ENCODE peak calls at places on chromosomes 11 and 22, in seven cellular contexts. K, Q, B, P, E, R and O are unnamed samples.

GRCh38 chr22:17085277-17086091 is 684 bp downstream of the IL17RA start:
- DNase-seq in K (no peak), Q (no peak), B (no peak), P (no peak), E (no peak), R (no peak), O (no peak)

GRCh38 chr22:19061471-19062138 is 60.6 kb downstream of the DGCR2 start:
- DNase-seq in K (no peak), Q (no peak), B (no peak), P (no peak), E (no peak), R (no peak), O (no peak)

GRCh38 chr11:126334665-126335462 is 20.6 kb upstream of the ST3GAL4 start:
- DNase-seq in K (no peak), Q (no peak), B (no peak), P (no peak), E (no peak), R (no peak), O (no peak)

GRCh38 chr11:24932110-24933000 is 435.5 kb downstream of the LUZP2 start:
- DNase-seq in K (no peak), Q (no peak), B (no peak), P (no peak), E (no peak), R (no peak), O (no peak)

GRCh38 chr22:40238425-40239344 is 61.0 kb downstream of the TNRC6B start:
- DNase-seq in K (no peak), Q (no peak), B (no peak), P (no peak), E (no peak), R (no peak), O (no peak)

GRCh38 chr11:1178906-1179305 is 21.2 kb downstream of the MUC5AC start:
- DNase-seq in K (no peak), Q (no peak), B (no peak), P (no peak), E (no peak), R (no peak), O (no peak)

GRCh38 chr22:12697441-12697840 is 2830.6 kb upstream of the OR11H1 start:
- DNase-seq in K (no peak), Q (no peak), B (no peak), P (no peak), E (no peak), R (no peak), O (no peak)

GRCh38 chr11:43582024-43582836 is 98.3 kb upstream of the HSD17B12 start:
- DNase-seq in K (no peak), Q (peak), B (no peak), P (no peak), E (no peak), R (no peak), O (no peak)

GRCh38 chr11:48169706-48170105 is 46.9 kb upstream of the OR4B1 start:
- DNase-seq in K (no peak), Q (no peak), B (no peak), P (no peak), E (no peak), R (no peak), O (no peak)

GRCh38 chr11:118128310-118128709 is 24.3 kb downstream of the SCN4B start:
- DNase-seq in K (no peak), Q (no peak), B (no peak), P (no peak), E (no peak), R (no peak), O (no peak)

GRCh38 chr22:20991252-20992055 is 9.4 kb downstream of the LZTR1 start:
- DNase-seq in K (no peak), Q (no peak), B (no peak), P (no peak), E (no peak), R (no peak), O (no peak)

GRCh38 chr11:129598378-129598777 is 217.3 kb upstream of the TMEM45B start:
- DNase-seq in K (no peak), Q (no peak), B (no peak), P (no peak), E (no peak), R (no peak), O (no peak)

GRCh38 chr11:2792376-2793250 is 92.8 kb upstream of the KCNQ1OT1 start:
- DNase-seq in K (no peak), Q (no peak), B (no peak), P (no peak), E (no peak), R (no peak), O (no peak)

GRCh38 chr11:41950470-41951143 is 491.2 kb upstream of the LRRC4C start:
- DNase-seq in K (no peak), Q (no peak), B (no peak), P (no peak), E (no peak), R (no peak), O (no peak)

GRCh38 chr22:35390933-35391332 is 9.0 kb upstream of the MCM5 start:
- DNase-seq in K (no peak), Q (no peak), B (no peak), P (no peak), E (no peak), R (no peak), O (no peak)

GRCh38 chr11:121414141-121414918 is 37.8 kb upstream of the SORL1 start:
- DNase-seq in K (no peak), Q (no peak), B (no peak), P (no peak), E (no peak), R (no peak), O (no peak)

GRCh38 chr11:115430345-115430744 is 73.9 kb downstream of the CADM1 start:
- DNase-seq in K (no peak), Q (no peak), B (no peak), P (no peak), E (no peak), R (no peak), O (no peak)

GRCh38 chr11:126391970-126392637 is 36.6 kb downstream of the ST3GAL4 start:
- DNase-seq in K (peak), Q (no peak), B (no peak), P (peak), E (no peak), R (peak), O (no peak)

GRCh38 chr22:43529954-43530863 is 118.4 kb downstream of the MPPED1 start:
- DNase-seq in K (no peak), Q (no peak), B (no peak), P (no peak), E (no peak), R (no peak), O (no peak)
- TF ChIP-seq TAF1 in K (no peak), Q (no peak), B (no peak), P (no peak), E (no peak), R (no peak), O (no peak)

GRCh38 chr11:94100253-94100652 is 28.4 kb upstream of the PANX1 start:
- DNase-seq in K (no peak), Q (no peak), B (no peak), P (no peak), E (no peak), R (no peak), O (no peak)

GRCh38 chr11:94106699-94107098 is 21.9 kb upstream of the PANX1 start:
- DNase-seq in K (no peak), Q (no peak), B (no peak), P (no peak), E (no peak), R (no peak), O (no peak)

GRCh38 chr11:94107363-94107762 is 21.3 kb upstream of the PANX1 start:
- DNase-seq in K (no peak), Q (no peak), B (no peak), P (no peak), E (no peak), R (no peak), O (no peak)

GRCh38 chr11:94103476-94103875 is 25.2 kb upstream of the PANX1 start:
- DNase-seq in K (no peak), Q (no peak), B (no peak), P (no peak), E (no peak), R (no peak), O (no peak)

GRCh38 chr11:94104734-94105133 is 23.9 kb upstream of the PANX1 start:
- DNase-seq in K (no peak), Q (no peak), B (no peak), P (no peak), E (no peak), R (no peak), O (no peak)
- TF ChIP-seq TAF1 in K (no peak), Q (no peak), B (no peak), P (no peak), E (no peak), R (no peak), O (no peak)

GRCh38 chr11:95671768-95672167 is 117.8 kb downstream of the FAM76B start:
- DNase-seq in K (no peak), Q (no peak), B (no peak), P (no peak), E (no peak), R (no peak), O (no peak)

DNA sequence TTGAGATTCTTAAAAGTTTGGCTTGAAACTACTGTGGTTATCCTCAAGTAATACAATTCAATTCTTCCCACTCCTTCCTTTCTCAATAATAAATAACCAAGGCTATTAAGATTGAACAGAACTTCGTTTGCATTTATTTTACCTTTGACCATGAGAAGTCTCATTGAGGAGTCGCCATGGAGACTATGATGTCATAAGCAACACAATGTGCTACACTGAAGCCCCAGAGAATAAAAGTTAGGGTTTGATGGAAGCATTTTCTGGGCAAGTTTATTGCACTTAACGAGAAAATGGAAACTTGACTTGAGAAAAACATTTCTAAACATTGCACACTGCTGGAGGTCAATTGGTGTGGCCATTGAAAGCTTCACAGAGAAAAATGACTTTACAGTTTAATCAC is 121.5 kb downstream of the FAM76B start:
- DNase-seq in K (no peak), Q (no peak), B (no peak), P (no peak), E (no peak), R (no peak), O (no peak)
- TF ChIP-seq TAF1 in K (no peak), Q (no peak), B (no peak), P (no peak), E (no peak), R (no peak), O (no peak)

GRCh38 chr11:5891216-5891800 is 1.7 kb upstream of the OR52E5 start:
- DNase-seq in K (peak), Q (peak), B (no peak), P (no peak), E (no peak), R (peak), O (no peak)
- TF ChIP-seq TAF1 in K (no peak), Q (no peak), B (no peak), P (no peak), E (no peak), R (no peak), O (no peak)

GRCh38 chr11:62267576-62267975 is 2.4 kb upstream of the SCGB2A2 start:
- DNase-seq in K (no peak), Q (no peak), B (no peak), P (no peak), E (no peak), R (no peak), O (no peak)

GRCh38 chr11:62267050-62267449 is 2.9 kb upstream of the SCGB2A2 start:
- DNase-seq in K (no peak), Q (no peak), B (no peak), P (no peak), E (no peak), R (no peak), O (no peak)

GRCh38 chr11:62269654-62270278 is at the start of gene SCGB2A2:
- DNase-seq in K (no peak), Q (no peak), B (no peak), P (no peak), E (no peak), R (no peak), O (no peak)

GRCh38 chr11:62264004-62264403 is 6.0 kb upstream of the SCGB2A2 start:
- DNase-seq in K (no peak), Q (no peak), B (no peak), P (no peak), E (no peak), R (no peak), O (no peak)

DNA sequence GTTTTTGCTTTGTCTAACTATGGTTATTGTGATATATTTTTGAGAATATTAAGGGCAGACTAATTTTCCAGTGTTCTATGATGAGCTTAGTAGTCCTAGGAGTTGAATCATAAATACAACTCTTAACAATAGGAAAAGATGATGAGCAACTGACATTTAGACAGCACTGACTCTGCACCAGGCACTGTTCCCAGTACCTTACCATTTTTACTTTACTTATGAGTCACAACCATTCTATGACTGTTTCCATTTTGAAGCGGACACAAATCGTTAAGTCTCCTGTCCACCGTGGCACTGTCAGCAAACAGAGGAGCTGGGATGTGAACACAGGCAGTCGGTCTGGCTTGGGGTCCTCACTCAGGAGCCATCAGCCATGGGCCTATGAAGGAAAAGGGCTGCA is 3.4 kb upstream of the SCGB2A2 start:
- DNase-seq in K (no peak), Q (no peak), B (no peak), P (no peak), E (no peak), R (no peak), O (no peak)
- TF ChIP-seq TAF1 in K (no peak), Q (no peak), B (no peak), P (no peak), E (no peak), R (no peak), O (no peak)

GRCh38 chr11:73308963-73309960 is 1.2 kb downstream of the ARHGEF17 start:
- DNase-seq in K (peak), Q (no peak), B (no peak), P (peak), E (no peak), R (no peak), O (no peak)
- TF ChIP-seq TAF1 in K (no peak), Q (peak), B (peak), P (peak), E (no peak), R (no peak), O (no peak)

DNA sequence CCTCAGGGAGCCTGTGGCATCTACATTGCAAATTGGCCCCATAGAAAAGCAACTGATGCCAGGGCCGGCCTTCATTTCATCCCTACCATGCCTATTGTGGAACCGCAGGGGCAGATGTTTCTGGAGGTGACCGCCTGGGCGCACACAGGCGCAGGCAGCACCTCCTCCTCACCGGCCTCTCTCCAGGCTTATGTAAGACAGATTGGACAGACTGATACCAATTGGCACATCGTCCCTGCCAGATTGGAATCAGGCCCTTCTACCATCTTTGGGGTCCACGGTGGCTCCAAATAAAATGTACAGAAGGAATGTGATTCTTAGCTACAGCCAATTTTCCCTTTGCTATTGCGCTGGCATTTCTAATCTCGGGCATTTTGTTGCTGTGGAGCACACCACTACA is 732.6 kb downstream of the NTM start:
- DNase-seq in K (no peak), Q (no peak), B (no peak), P (no peak), E (no peak), R (no peak), O (no peak)
- TF ChIP-seq TAF1 in K (no peak), Q (no peak), B (no peak), P (no peak), E (no peak), R (no peak), O (no peak)

DNA sequence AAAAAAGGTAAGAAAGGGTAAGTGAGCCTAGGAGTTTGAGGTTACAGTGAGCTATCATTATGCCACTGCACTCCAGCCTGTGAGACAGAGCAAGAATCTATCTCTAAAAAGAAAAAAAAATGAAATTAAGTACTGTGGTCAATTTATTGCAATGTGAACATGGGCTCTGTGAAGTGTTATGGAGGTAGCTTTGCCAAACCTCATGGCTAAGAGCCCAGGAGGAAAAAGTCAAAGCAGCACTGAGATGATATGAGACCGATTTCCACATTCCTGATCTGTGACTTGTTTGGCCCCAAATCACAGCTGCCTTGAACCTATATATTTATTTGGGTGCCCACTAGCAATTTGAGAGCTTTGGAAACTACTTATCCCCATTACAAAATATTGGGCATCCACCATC is 29.8 kb upstream of the TMEM135 start:
- DNase-seq in K (no peak), Q (no peak), B (no peak), P (no peak), E (no peak), R (no peak), O (no peak)
- TF ChIP-seq TAF1 in K (no peak), Q (no peak), B (no peak), P (no peak), E (no peak), R (no peak), O (no peak)

DNA sequence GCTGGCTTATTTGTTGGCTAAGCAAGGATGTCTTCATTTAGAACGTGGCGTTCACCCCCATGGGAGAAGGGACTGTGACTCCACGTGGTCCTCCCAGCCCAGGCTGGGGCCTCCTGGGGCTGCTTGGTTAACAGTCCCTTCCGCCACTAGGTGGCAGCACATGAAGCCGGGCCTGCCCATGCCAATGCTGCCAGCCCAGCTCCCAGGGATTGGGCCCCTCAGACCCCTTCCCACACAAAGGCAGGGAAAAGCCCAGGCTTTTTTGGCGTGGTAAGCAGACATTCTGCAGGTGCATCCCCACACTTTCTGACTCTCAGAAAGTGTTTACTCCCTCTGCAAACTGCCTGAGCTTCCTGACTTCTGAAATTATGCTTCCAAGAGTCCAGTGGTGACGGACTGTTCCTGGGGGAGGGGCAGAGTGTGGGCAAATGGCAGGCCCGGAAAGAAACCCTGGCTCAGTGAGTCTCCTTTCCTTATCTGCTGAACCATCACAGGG is 3.1 kb downstream of the CBX6 start:
- DNase-seq in K (peak), Q (peak), B (peak), P (peak), E (peak), R (no peak), O (peak)
- TF ChIP-seq TAF1 in K (no peak), Q (no peak), B (no peak), P (no peak), E (no peak), R (no peak), O (no peak)

GRCh38 chr11:8205566-8205965 is 36.7 kb upstream of the RIC3 start:
- DNase-seq in K (no peak), Q (no peak), B (no peak), P (no peak), E (no peak), R (no peak), O (no peak)

GRCh38 chr11:8206251-8207079 is 37.6 kb upstream of the RIC3 start:
- DNase-seq in K (peak), Q (peak), B (no peak), P (no peak), E (no peak), R (no peak), O (no peak)

GRCh38 chr11:8213390-8213789 is 44.6 kb upstream of the RIC3 start:
- DNase-seq in K (no peak), Q (no peak), B (no peak), P (no peak), E (no peak), R (no peak), O (no peak)

GRCh38 chr11:8207080-8208000 is 38.5 kb upstream of the RIC3 start:
- DNase-seq in K (no peak), Q (peak), B (no peak), P (no peak), E (no peak), R (no peak), O (no peak)

GRCh38 chr11:8209208-8209807 is 40.5 kb upstream of the RIC3 start:
- DNase-seq in K (peak), Q (no peak), B (no peak), P (no peak), E (no peak), R (no peak), O (no peak)
- TF ChIP-seq TAF1 in K (no peak), Q (no peak), B (no peak), P (no peak), E (no peak), R (no peak), O (no peak)